ENCODE peak calls at places on chromosomes 13 and 19, in six cellular contexts. B is tibial artery, R is neural progenitor cell, C is fibroblast of lung, P is pancreas, I is bronchial epithelial cell. A is an unnamed sample.

GRCh38 chr13:43848250-43848649 is 31.3 kb downstream of the CCDC122 start:
- DNase-seq in B (no peak), R (no peak), C (peak), P (no peak), I (peak), A (peak)

GRCh38 chr13:28489536-28489935 is 5.4 kb downstream of the FLT1 start:
- DNase-seq in B (no peak), R (no peak), C (no peak), P (no peak), I (no peak), A (no peak)

GRCh38 chr19:33192010-33192409 is 2.1 kb upstream of the LRP3 start:
- DNase-seq in B (peak), R (peak), C (no peak), P (peak), I (no peak), A (no peak)

GRCh38 chr19:16654151-16654550 is 5.8 kb downstream of the SMIM7 start:
- DNase-seq in B (no peak), R (no peak), C (no peak), P (no peak), I (no peak), A (peak)

GRCh38 chr19:48367855-48368254 is 3.7 kb downstream of the SYNGR4 start:
- DNase-seq in B (no peak), R (no peak), C (no peak), P (no peak), I (no peak), A (no peak)

GRCh38 chr19:11237321-11237720 is 2.1 kb upstream of the ANGPTL8 start:
- DNase-seq in B (no peak), R (no peak), C (no peak), P (no peak), I (no peak), A (no peak)

GRCh38 chr19:45800009-45800553 is 7.4 kb upstream of the DMWD start:
- DNase-seq in B (no peak), R (no peak), C (peak), P (no peak), I (peak), A (no peak)

GRCh38 chr13:110348309-110348625 is 41.2 kb downstream of the COL4A2 start:
- DNase-seq in B (no peak), R (no peak), C (no peak), P (no peak), I (no peak), A (no peak)

GRCh38 chr19:17337675-17338439 is 504 bp downstream of the GTPBP3 start:
- DNase-seq in B (no peak), R (peak), C (no peak), P (peak), I (peak), A (peak)

GRCh38 chr19:48023518-48023917 is 20.4 kb downstream of the CABP5 start:
- DNase-seq in B (no peak), R (no peak), C (no peak), P (no peak), I (no peak), A (no peak)

GRCh38 chr13:33918199-33918932 is 100.4 kb downstream of the RFC3 start:
- DNase-seq in B (no peak), R (peak), C (peak), P (no peak), I (peak), A (peak)

GRCh38 chr13:27022571-27023311 is 148.9 kb downstream of the USP12 start:
- DNase-seq in B (no peak), R (no peak), C (peak), P (peak), I (peak), A (peak)

GRCh38 chr13:112846411-112847115 is 122.5 kb upstream of the MCF2L start:
- DNase-seq in B (no peak), R (no peak), C (no peak), P (no peak), I (no peak), A (no peak)

GRCh38 chr13:47211106-47211505 is 314.3 kb upstream of the HTR2A start:
- DNase-seq in B (no peak), R (no peak), C (no peak), P (no peak), I (peak), A (peak)

GRCh38 chr13:84903391-84903790 is 895.8 kb downstream of the SLITRK6 start:
- DNase-seq in B (no peak), R (no peak), C (no peak), P (no peak), I (no peak), A (no peak)

GRCh38 chr19:7789447-7789846 is 26.4 kb downstream of the CLEC4M start:
- DNase-seq in B (no peak), R (peak), C (no peak), P (no peak), I (no peak), A (no peak)

GRCh38 chr19:22503524-22503923 is 81.4 kb upstream of the ZNF98 start:
- DNase-seq in B (no peak), R (no peak), C (no peak), P (no peak), I (no peak), A (no peak)

GRCh38 chr19:16104722-16105121 is 7.0 kb upstream of the RAB8A start:
- DNase-seq in B (no peak), R (no peak), C (peak), P (no peak), I (peak), A (peak)

GRCh38 chr19:44848805-44849457 is 2.8 kb downstream of the NECTIN2 start:
- DNase-seq in B (no peak), R (peak), C (no peak), P (no peak), I (no peak), A (no peak)

GRCh38 chr19:56105090-56105701 is 15.9 kb downstream of the ZNF787 start:
- DNase-seq in B (peak), R (peak), C (peak), P (peak), I (peak), A (peak)

GRCh38 chr13:75170321-75170720 is 311.6 kb downstream of the TBC1D4 start:
- DNase-seq in B (no peak), R (no peak), C (no peak), P (no peak), I (no peak), A (no peak)

GRCh38 chr13:29535663-29536655 is 59.5 kb downstream of the SLC7A1 start:
- DNase-seq in B (no peak), R (no peak), C (no peak), P (no peak), I (no peak), A (no peak)

GRCh38 chr13:86002921-86003488 is 203.8 kb upstream of the SLITRK6 start:
- DNase-seq in B (no peak), R (peak), C (no peak), P (no peak), I (no peak), A (no peak)

GRCh38 chr19:47660435-47660832 is 51.5 kb downstream of the BICRA start:
- DNase-seq in B (no peak), R (no peak), C (no peak), P (no peak), I (peak), A (peak)

GRCh38 chr19:28929026-28929425 is 283.9 kb downstream of the UQCRFS1 start:
- DNase-seq in B (no peak), R (no peak), C (peak), P (no peak), I (no peak), A (no peak)

GRCh38 chr13:52925775-52926285 is 77.4 kb upstream of the PCDH8 start:
- DNase-seq in B (no peak), R (no peak), C (no peak), P (no peak), I (peak), A (peak)

GRCh38 chr19:48768989-48769713 is 13.8 kb downstream of the FGF21 start:
- DNase-seq in B (no peak), R (no peak), C (no peak), P (no peak), I (no peak), A (no peak)

GRCh38 chr19:771332-771785 is 20.4 kb downstream of the MISP start:
- DNase-seq in B (no peak), R (peak), C (peak), P (no peak), I (peak), A (peak)

GRCh38 chr19:27858981-27859581 is 1353.9 kb downstream of the UQCRFS1 start:
- DNase-seq in B (no peak), R (no peak), C (no peak), P (no peak), I (no peak), A (no peak)

GRCh38 chr19:36257512-36257876 is 42.6 kb downstream of the ZNF146 start:
- DNase-seq in B (no peak), R (no peak), C (no peak), P (peak), I (no peak), A (no peak)

GRCh38 chr19:2834294-2834871 is 6.9 kb upstream of the ZNF555 start:
- DNase-seq in B (no peak), R (no peak), C (peak), P (no peak), I (no peak), A (no peak)

GRCh38 chr19:19538077-19538764 is at the start of gene CILP2:
- DNase-seq in B (no peak), R (peak), C (no peak), P (peak), I (no peak), A (no peak)
- TF ChIP-seq CTCF in B (no peak), R (no peak), C (no peak), P (no peak), I (no peak), A (no peak)

DNA sequence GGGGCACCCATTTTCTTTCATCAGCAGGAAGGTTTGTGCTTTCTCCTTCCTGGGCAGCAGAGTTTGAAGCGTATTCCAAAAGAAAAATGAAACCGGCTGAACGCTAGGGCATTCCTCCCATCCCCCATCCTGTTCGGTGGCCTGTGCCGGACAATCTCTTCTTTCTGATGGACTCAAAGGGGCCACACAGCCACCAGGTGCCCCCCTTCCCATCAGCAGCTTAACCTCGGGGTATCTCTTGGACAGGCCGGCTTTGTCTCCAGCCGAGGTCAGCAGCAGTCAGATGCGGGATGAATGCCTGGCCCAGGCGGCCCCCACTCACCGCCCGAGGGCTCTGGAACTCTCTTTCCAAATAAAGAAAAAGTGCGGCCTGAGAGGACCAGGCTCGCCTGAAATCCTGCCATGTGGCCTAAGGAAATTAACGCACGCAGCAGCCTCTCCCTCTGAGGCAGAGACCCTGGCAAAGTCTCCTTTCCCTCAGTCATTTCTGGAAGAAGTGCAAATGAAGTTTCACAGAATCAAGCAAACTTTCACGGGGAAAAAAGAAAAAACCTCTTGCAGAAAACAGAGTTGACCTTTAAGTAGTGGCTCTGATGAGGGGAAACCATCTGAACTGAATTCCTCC is 67.8 kb downstream of the RASA3 start:
- DNase-seq in B (no peak), R (peak), C (peak), P (no peak), I (no peak), A (peak)
- H3K4me3 ChIP-seq in B (peak), R (no peak), C (peak), P (peak), I (peak), A (peak)

DNA sequence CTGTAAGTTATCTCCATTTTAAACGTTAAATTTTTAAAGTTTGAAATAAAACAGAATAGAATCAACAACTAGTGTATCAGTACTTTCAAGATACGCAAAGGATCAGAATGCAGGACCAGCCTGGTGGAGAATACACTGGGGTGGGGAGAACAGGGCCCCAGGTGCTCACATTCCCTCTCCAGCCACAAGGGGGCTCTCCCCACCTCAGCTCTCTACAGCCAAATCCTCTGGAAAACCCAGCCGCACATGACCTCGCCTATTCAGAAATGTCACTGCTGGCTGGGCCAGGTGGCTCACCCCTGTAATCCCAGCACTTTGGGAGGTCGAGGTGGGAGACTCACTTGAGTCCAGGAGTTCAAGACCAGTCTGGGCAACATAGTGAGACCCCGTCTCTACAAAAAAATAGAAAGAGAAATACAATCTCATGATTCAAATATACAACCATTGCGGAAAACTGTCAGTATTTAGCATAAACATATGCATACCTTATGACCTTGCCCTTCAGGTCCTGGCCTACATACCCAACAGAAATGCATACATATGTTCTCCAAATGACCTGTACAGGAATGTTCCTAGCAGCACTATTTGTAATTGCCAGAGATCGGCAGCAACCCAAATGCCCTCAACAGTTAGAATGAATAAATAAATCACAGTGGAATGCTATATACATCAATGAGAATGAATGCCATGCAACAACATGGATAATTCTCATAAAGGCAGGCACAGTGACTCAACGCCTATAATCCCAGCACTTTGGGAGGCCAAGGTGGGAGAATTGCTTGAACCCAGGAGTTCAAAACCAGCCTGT is 18.4 kb downstream of the TEX101 start:
- DNase-seq in B (no peak), R (peak), C (peak), P (peak), I (peak), A (peak)
- TF ChIP-seq CTCF in B (peak), R (peak), C (peak), P (peak), I (peak), A (peak)

GRCh38 chr19:42324655-42325307 is 654 bp upstream of the MEGF8 start:
- DNase-seq in B (no peak), R (peak), C (no peak), P (peak), I (no peak), A (no peak)
- H3K4me3 ChIP-seq in B (peak), R (peak), C (peak), P (peak), I (no peak), A (no peak)

GRCh38 chr13:94192576-94192975 is 286.9 kb downstream of the DCT start:
- DNase-seq in B (no peak), R (peak), C (peak), P (no peak), I (peak), A (peak)
- TF ChIP-seq CTCF in B (no peak), R (peak), C (peak), P (no peak), I (peak), A (peak)

GRCh38 chr13:48749144-48749543 is 95.4 kb downstream of the CYSLTR2 start:
- DNase-seq in B (no peak), R (no peak), C (peak), P (no peak), I (peak), A (peak)

GRCh38 chr13:48749699-48750473 is 96.2 kb downstream of the CYSLTR2 start:
- DNase-seq in B (peak), R (peak), C (peak), P (peak), I (peak), A (peak)

GRCh38 chr13:48750588-48751383 is 97.1 kb downstream of the CYSLTR2 start:
- DNase-seq in B (peak), R (no peak), C (peak), P (no peak), I (no peak), A (no peak)

GRCh38 chr13:48748681-48749080 is 95.0 kb downstream of the CYSLTR2 start:
- DNase-seq in B (no peak), R (no peak), C (peak), P (no peak), I (no peak), A (no peak)

GRCh38 chr13:48746816-48747215 is 93.1 kb downstream of the CYSLTR2 start:
- DNase-seq in B (no peak), R (no peak), C (no peak), P (no peak), I (no peak), A (no peak)
- H3K4me3 ChIP-seq in B (no peak), R (no peak), C (no peak), P (no peak), I (no peak), A (no peak)

GRCh38 chr13:41029629-41030028 is 10.5 kb upstream of the ELF1 start:
- DNase-seq in B (no peak), R (peak), C (no peak), P (no peak), I (no peak), A (no peak)
- TF ChIP-seq CTCF in B (no peak), R (peak), C (no peak), P (no peak), I (no peak), A (no peak)

DNA sequence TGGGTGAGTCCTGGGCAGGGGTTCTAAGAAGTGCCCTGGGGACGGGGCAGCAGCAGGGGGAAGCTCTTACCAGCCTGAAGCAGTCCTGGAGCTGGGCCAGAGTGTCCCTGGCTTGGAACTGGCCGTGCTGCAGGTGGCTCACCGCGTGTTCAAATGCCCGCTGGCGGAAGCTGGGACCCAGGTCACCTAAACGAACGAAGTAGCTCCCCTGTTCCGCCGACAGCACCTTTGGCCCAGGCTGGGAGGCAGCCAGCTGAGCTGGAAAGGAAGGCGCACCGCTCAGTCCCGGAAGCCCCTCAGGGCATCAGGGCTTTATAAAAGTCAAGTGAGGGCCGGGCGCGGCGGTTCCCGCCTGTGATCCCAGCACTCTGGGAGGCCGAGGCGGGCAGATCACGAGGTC is 9.6 kb downstream of the PLIN4 start:
- DNase-seq in B (no peak), R (no peak), C (no peak), P (no peak), I (no peak), A (no peak)
- H3K4me3 ChIP-seq in B (no peak), R (no peak), C (no peak), P (no peak), I (no peak), A (no peak)